ENCODE peak calls at places on chromosomes 16 and 17, in six cellular contexts. One of them, this sample, is unnamed.

GRCh38 chr16:78105517-78105916 is 6.1 kb downstream of the WWOX start:
- DNase-seq in Peyer's patch: no peak
- DNase-seq in K562: no peak
- DNase-seq in stomach: no peak
- DNase-seq in ovary: no peak
- DNase-seq in IMR-90: no peak
- DNase-seq in this sample: no peak

GRCh38 chr17:49216953-49217650 is 6.6 kb downstream of the ABI3 start:
- DNase-seq in Peyer's patch: peak; percentile 67
- DNase-seq in K562: peak; percentile 35
- DNase-seq in stomach: peak; percentile 27
- DNase-seq in ovary: no peak
- DNase-seq in IMR-90: no peak
- DNase-seq in this sample: peak; percentile 65

GRCh38 chr17:47220531-47220999 is 11.4 kb downstream of the MYL4 start:
- DNase-seq in Peyer's patch: no peak
- DNase-seq in K562: no peak
- DNase-seq in stomach: no peak
- DNase-seq in ovary: no peak
- DNase-seq in IMR-90: no peak
- DNase-seq in this sample: no peak

GRCh38 chr16:66954097-66954659 is 6.9 kb upstream of the CES3 start:
- DNase-seq in Peyer's patch: peak; percentile 92
- DNase-seq in K562: peak; percentile 73
- DNase-seq in stomach: peak; percentile 84
- DNase-seq in ovary: peak; percentile 73
- DNase-seq in IMR-90: peak; percentile 73
- DNase-seq in this sample: peak; percentile 80

GRCh38 chr16:24834459-24835335 is 11.1 kb upstream of the SLC5A11 start:
- DNase-seq in Peyer's patch: peak; percentile 79
- DNase-seq in K562: peak; percentile 50
- DNase-seq in stomach: peak; percentile 60
- DNase-seq in ovary: no peak
- DNase-seq in IMR-90: peak; percentile 49
- DNase-seq in this sample: no peak

GRCh38 chr17:9767432-9767991 is 23.9 kb downstream of the DHRS7C start:
- DNase-seq in Peyer's patch: no peak
- DNase-seq in K562: no peak
- DNase-seq in stomach: no peak
- DNase-seq in ovary: no peak
- DNase-seq in IMR-90: no peak
- DNase-seq in this sample: no peak

GRCh38 chr17:1972429-1973160 is 52.5 kb downstream of the RTN4RL1 start:
- DNase-seq in Peyer's patch: no peak
- DNase-seq in K562: no peak
- DNase-seq in stomach: no peak
- DNase-seq in ovary: no peak
- DNase-seq in IMR-90: peak; percentile 12
- DNase-seq in this sample: peak; percentile 68

GRCh38 chr17:78378225-78379133 is at the start of gene PGS1:
- DNase-seq in Peyer's patch: peak; percentile 91
- DNase-seq in K562: peak; percentile 81
- DNase-seq in stomach: peak; percentile 83
- DNase-seq in ovary: peak; percentile 70
- DNase-seq in IMR-90: peak; percentile 67
- DNase-seq in this sample: peak; percentile 76

GRCh38 chr17:75845933-75846700 is 1.9 kb upstream of the UNC13D start:
- DNase-seq in Peyer's patch: no peak
- DNase-seq in K562: peak; percentile 16
- DNase-seq in stomach: no peak
- DNase-seq in ovary: no peak
- DNase-seq in IMR-90: no peak
- DNase-seq in this sample: no peak

GRCh38 chr16:3965306-3965705 is 84.8 kb upstream of the CREBBP start:
- DNase-seq in Peyer's patch: no peak
- DNase-seq in K562: no peak
- DNase-seq in stomach: no peak
- DNase-seq in ovary: no peak
- DNase-seq in IMR-90: no peak
- DNase-seq in this sample: no peak

GRCh38 chr17:8192070-8192815 is 2.3 kb upstream of the BORCS6 start:
- DNase-seq in Peyer's patch: peak; percentile 91
- DNase-seq in K562: peak; percentile 75
- DNase-seq in stomach: peak; percentile 78
- DNase-seq in ovary: peak; percentile 78
- DNase-seq in IMR-90: peak; percentile 85
- DNase-seq in this sample: peak; percentile 91

GRCh38 chr17:13047016-13047415 is 29.2 kb upstream of the ELAC2 start:
- DNase-seq in Peyer's patch: no peak
- DNase-seq in K562: no peak
- DNase-seq in stomach: no peak
- DNase-seq in ovary: no peak
- DNase-seq in IMR-90: no peak
- DNase-seq in this sample: no peak

GRCh38 chr16:85750827-85751641 is at the start of gene C16orf74:
- DNase-seq in Peyer's patch: peak; percentile 63
- DNase-seq in K562: peak; percentile 86
- DNase-seq in stomach: peak; percentile 68
- DNase-seq in ovary: peak; percentile 31
- DNase-seq in IMR-90: peak; percentile 35
- DNase-seq in this sample: no peak

GRCh38 chr17:962650-963049 is 16.9 kb downstream of the NXN start:
- DNase-seq in Peyer's patch: no peak
- DNase-seq in K562: no peak
- DNase-seq in stomach: no peak
- DNase-seq in ovary: no peak
- DNase-seq in IMR-90: no peak
- DNase-seq in this sample: no peak

GRCh38 chr17:68906638-68907037 is 48.6 kb downstream of the ABCA8 start:
- DNase-seq in Peyer's patch: no peak
- DNase-seq in K562: peak; percentile 8
- DNase-seq in stomach: no peak
- DNase-seq in ovary: no peak
- DNase-seq in IMR-90: peak; percentile 21
- DNase-seq in this sample: no peak

GRCh38 chr16:19095699-19096098 is 18.1 kb upstream of the ITPRIPL2 start:
- DNase-seq in Peyer's patch: no peak
- DNase-seq in K562: no peak
- DNase-seq in stomach: no peak
- DNase-seq in ovary: no peak
- DNase-seq in IMR-90: no peak
- DNase-seq in this sample: no peak

GRCh38 chr17:81386646-81387234 is 8.5 kb upstream of the BAHCC1 start:
- DNase-seq in Peyer's patch: no peak
- DNase-seq in K562: peak; percentile 84
- DNase-seq in stomach: peak; percentile 56
- DNase-seq in ovary: peak; percentile 62
- DNase-seq in IMR-90: no peak
- DNase-seq in this sample: no peak

GRCh38 chr16:51034481-51035109 is 116.5 kb downstream of the SALL1 start:
- DNase-seq in Peyer's patch: no peak
- DNase-seq in K562: no peak
- DNase-seq in stomach: no peak
- DNase-seq in ovary: no peak
- DNase-seq in IMR-90: no peak
- DNase-seq in this sample: no peak

GRCh38 chr16:86165479-86165878 is 266.5 kb downstream of the IRF8 start:
- DNase-seq in Peyer's patch: no peak
- DNase-seq in K562: no peak
- DNase-seq in stomach: no peak
- DNase-seq in ovary: no peak
- DNase-seq in IMR-90: no peak
- DNase-seq in this sample: no peak

GRCh38 chr17:1264196-1264595 is 6.0 kb upstream of the BHLHA9 start:
- DNase-seq in Peyer's patch: no peak
- DNase-seq in K562: no peak
- DNase-seq in stomach: no peak
- DNase-seq in ovary: no peak
- DNase-seq in IMR-90: no peak
- DNase-seq in this sample: no peak

GRCh38 chr16:82093901-82094300 is 58.8 kb downstream of the HSD17B2 start:
- DNase-seq in Peyer's patch: no peak
- DNase-seq in K562: no peak
- DNase-seq in stomach: no peak
- DNase-seq in ovary: no peak
- DNase-seq in IMR-90: no peak
- DNase-seq in this sample: no peak

GRCh38 chr17:59858167-59858790 is 34.5 kb downstream of the TUBD1 start:
- DNase-seq in Peyer's patch: peak; percentile 27
- DNase-seq in K562: no peak
- DNase-seq in stomach: peak; percentile 17
- DNase-seq in ovary: no peak
- DNase-seq in IMR-90: peak; percentile 23
- DNase-seq in this sample: no peak

GRCh38 chr16:72554935-72555334 is 383.0 kb upstream of the PMFBP1 start:
- DNase-seq in Peyer's patch: no peak
- DNase-seq in K562: no peak
- DNase-seq in stomach: no peak
- DNase-seq in ovary: no peak
- DNase-seq in IMR-90: peak; percentile 6
- DNase-seq in this sample: no peak

GRCh38 chr16:50263940-50264929 is 2.1 kb upstream of the ADCY7 start:
- DNase-seq in Peyer's patch: no peak
- DNase-seq in K562: no peak
- DNase-seq in stomach: no peak
- DNase-seq in ovary: no peak
- DNase-seq in IMR-90: peak; percentile 65
- DNase-seq in this sample: no peak

GRCh38 chr16:84532299-84532724 is 27.9 kb upstream of the MEAK7 start:
- DNase-seq in Peyer's patch: peak; percentile 57
- DNase-seq in K562: no peak
- DNase-seq in stomach: no peak
- DNase-seq in ovary: peak; percentile 53
- DNase-seq in IMR-90: peak; percentile 98
- DNase-seq in this sample: peak; percentile 69

GRCh38 chr16:52141871-52142270 is 405.1 kb downstream of the TOX3 start:
- DNase-seq in Peyer's patch: no peak
- DNase-seq in K562: no peak
- DNase-seq in stomach: no peak
- DNase-seq in ovary: no peak
- DNase-seq in IMR-90: no peak
- DNase-seq in this sample: no peak
- H3K4me3 ChIP-seq in Peyer's patch: no peak overlapping the region
- H3K4me3 ChIP-seq in K562: no peak overlapping the region
- H3K4me3 ChIP-seq in stomach: no peak overlapping the region
- H3K4me3 ChIP-seq in ovary: no peak overlapping the region
- H3K4me3 ChIP-seq in IMR-90: no peak overlapping the region
- H3K4me3 ChIP-seq in this sample: no peak overlapping the region

DNA sequence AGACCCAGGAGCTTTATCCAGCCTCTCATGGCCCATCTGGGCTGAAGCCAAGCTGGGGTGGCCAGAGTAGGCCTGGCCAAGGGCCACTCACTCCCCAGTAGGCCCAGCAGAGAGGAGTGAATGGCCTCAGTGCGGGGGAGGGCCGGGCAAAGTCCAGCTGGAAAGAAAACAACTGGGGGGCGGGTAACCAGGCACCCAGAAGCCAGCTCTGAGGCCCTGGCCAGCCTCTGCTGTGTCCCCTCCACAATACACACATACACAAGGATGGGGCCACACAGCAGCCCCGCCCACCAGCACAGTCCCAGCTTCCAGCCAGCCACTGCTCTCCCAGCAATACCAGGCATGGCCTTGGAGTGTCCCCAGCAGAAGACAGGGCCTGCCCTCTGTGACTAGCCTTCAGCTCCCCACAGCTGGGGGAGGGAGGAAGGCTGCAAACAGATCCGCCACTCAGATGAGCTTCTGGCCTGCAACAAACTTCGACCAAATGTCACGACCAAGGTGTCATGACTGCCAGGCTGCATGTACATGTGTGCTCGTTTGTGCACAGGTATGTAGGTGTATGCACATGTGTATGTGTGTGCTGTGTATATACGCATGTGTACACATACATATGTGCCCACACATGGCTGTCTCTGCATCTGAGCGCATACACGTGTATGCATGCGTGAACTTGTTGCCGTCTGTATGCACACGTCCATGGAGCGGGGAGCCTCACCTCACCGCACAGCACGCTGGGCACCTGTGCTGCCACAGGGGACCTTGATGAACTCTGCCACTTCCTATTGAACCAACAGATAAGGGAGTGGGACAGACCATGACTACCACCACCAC is 5.0 kb downstream of the CARHSP1 start:
- DNase-seq in Peyer's patch: peak; percentile 73
- DNase-seq in K562: peak; percentile 49
- DNase-seq in stomach: peak; percentile 87
- DNase-seq in ovary: no peak
- DNase-seq in IMR-90: no peak
- DNase-seq in this sample: peak; percentile 97
- TF ChIP-seq POLR2A in Peyer's patch: no peak
- TF ChIP-seq POLR2A in K562: no peak
- TF ChIP-seq POLR2A in stomach: no peak
- TF ChIP-seq POLR2A in ovary: no peak
- TF ChIP-seq POLR2A in IMR-90: no peak
- TF ChIP-seq POLR2A in this sample: peak; percentile 72

GRCh38 chr17:39665642-39666221 is 583 bp downstream of the TCAP start:
- DNase-seq in Peyer's patch: no peak
- DNase-seq in K562: no peak
- DNase-seq in stomach: no peak
- DNase-seq in ovary: no peak
- DNase-seq in IMR-90: no peak
- DNase-seq in this sample: peak; percentile 88

GRCh38 chr17:39667262-39668140 is 752 bp upstream of the PNMT start:
- DNase-seq in Peyer's patch: peak; percentile 70
- DNase-seq in K562: peak; percentile 92
- DNase-seq in stomach: peak; percentile 57
- DNase-seq in ovary: no peak
- DNase-seq in IMR-90: no peak
- DNase-seq in this sample: no peak

GRCh38 chr17:39668141-39668924 is at the start of gene PNMT:
- DNase-seq in Peyer's patch: peak; percentile 89
- DNase-seq in K562: peak; percentile 78
- DNase-seq in stomach: peak; percentile 83
- DNase-seq in ovary: peak; percentile 62
- DNase-seq in IMR-90: peak; percentile 39
- DNase-seq in this sample: peak; percentile 71

GRCh38 chr17:39666231-39666600 is 1.1 kb downstream of the TCAP start:
- DNase-seq in Peyer's patch: no peak
- DNase-seq in K562: no peak
- DNase-seq in stomach: no peak
- DNase-seq in ovary: no peak
- DNase-seq in IMR-90: no peak
- DNase-seq in this sample: no peak

GRCh38 chr17:39666601-39667261 is 1.5 kb upstream of the PNMT start:
- DNase-seq in Peyer's patch: no peak
- DNase-seq in K562: peak; percentile 69
- DNase-seq in stomach: no peak
- DNase-seq in ovary: no peak
- DNase-seq in IMR-90: no peak
- DNase-seq in this sample: peak; percentile 72
- H3K4me3 ChIP-seq in Peyer's patch: peak overlapping the region; percentile 54
- H3K4me3 ChIP-seq in K562: peak overlapping the region; percentile 51
- H3K4me3 ChIP-seq in stomach: peak overlapping the region; percentile 42
- H3K4me3 ChIP-seq in ovary: no peak overlapping the region
- H3K4me3 ChIP-seq in IMR-90: no peak overlapping the region
- H3K4me3 ChIP-seq in this sample: no peak overlapping the region

DNA sequence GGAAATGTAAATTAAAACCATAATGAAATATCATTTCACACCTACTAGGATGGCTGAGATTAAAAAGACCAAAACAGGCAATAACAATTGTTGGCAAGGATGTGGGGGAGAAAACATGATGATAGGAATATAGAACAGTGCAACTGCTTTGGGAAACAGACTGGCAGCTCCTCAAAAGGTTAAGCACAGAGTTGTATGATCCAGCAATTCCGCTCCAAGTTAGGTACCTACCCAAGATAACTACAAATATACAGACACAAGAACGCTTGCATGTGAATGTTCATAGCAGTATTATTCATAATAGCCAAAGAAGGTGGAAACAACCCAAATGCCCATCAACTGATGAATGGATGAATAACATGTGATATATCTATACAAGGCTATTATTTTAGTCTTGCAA is 35.0 kb upstream of the MAP3K14 start:
- DNase-seq in Peyer's patch: no peak
- DNase-seq in K562: no peak
- DNase-seq in stomach: no peak
- DNase-seq in ovary: no peak
- DNase-seq in IMR-90: no peak
- DNase-seq in this sample: no peak
- TF ChIP-seq POLR2A in Peyer's patch: no peak
- TF ChIP-seq POLR2A in K562: no peak
- TF ChIP-seq POLR2A in stomach: no peak
- TF ChIP-seq POLR2A in ovary: no peak
- TF ChIP-seq POLR2A in IMR-90: no peak
- TF ChIP-seq POLR2A in this sample: no peak